ENCODE peak calls at places on chromosomes 13 and 19, in seven cellular contexts. S is neural crest cell; M is fibroblast of lung; X is breast epithelium; V is stimulated activated CD8-positive, alpha-beta memory T cell treated with anti-CD3 and anti-CD28 coated beads, Interleukin-4, amount 100 ng/mL, for 24 hours; K is hippocampal formation; H is astrocyte of the cerebellum. F is an unnamed sample.

GRCh38 chr19:11551603-11552235 is 7.3 kb downstream of the ELOF1 start:
- DNase-seq in S (no peak), M (no peak), X (peak; percentile 64), V (no peak), K (no peak), H (no peak), F (no peak)

GRCh38 chr19:31413353-31413752 is 64.1 kb upstream of the TSHZ3 start:
- DNase-seq in S (no peak), M (no peak), X (no peak), V (no peak), K (no peak), H (no peak), F (no peak)

GRCh38 chr19:29337029-29337428 is 124.1 kb upstream of the UQCRFS1 start:
- DNase-seq in S (no peak), M (no peak), X (no peak), V (no peak), K (no peak), H (no peak), F (no peak)

GRCh38 chr13:26996965-26997752 is 174.5 kb downstream of the USP12 start:
- DNase-seq in S (no peak), M (no peak), X (no peak), V (no peak), K (no peak), H (no peak), F (peak; percentile 76)

GRCh38 chr19:3146677-3147100 is 10.9 kb downstream of the GNA15 start:
- DNase-seq in S (peak; percentile 63), M (no peak), X (no peak), V (peak; percentile 57), K (no peak), H (no peak), F (peak; percentile 44)

GRCh38 chr19:40623403-40624239 is 22.5 kb downstream of the LTBP4 start:
- DNase-seq in S (no peak), M (peak; percentile 99), X (no peak), V (no peak), K (no peak), H (peak; percentile 89), F (no peak)

GRCh38 chr19:2235396-2236284 is 489 bp downstream of the PLEKHJ1 start:
- DNase-seq in S (no peak), M (no peak), X (peak; percentile 32), V (no peak), K (no peak), H (no peak), F (no peak)

GRCh38 chr19:46221981-46222610 is 7.4 kb upstream of the IGFL1 start:
- DNase-seq in S (no peak), M (peak; percentile 73), X (peak; percentile 85), V (no peak), K (no peak), H (no peak), F (no peak)

GRCh38 chr19:4375164-4375619 is 25.2 kb downstream of the SH3GL1 start:
- DNase-seq in S (no peak), M (no peak), X (no peak), V (no peak), K (no peak), H (no peak), F (no peak)

GRCh38 chr13:109762791-109763190 is 23.6 kb downstream of the IRS2 start:
- DNase-seq in S (no peak), M (no peak), X (no peak), V (no peak), K (no peak), H (no peak), F (no peak)

GRCh38 chr19:38107129-38107528 is 116.9 kb downstream of the DPF1 start:
- DNase-seq in S (no peak), M (no peak), X (no peak), V (no peak), K (no peak), H (no peak), F (no peak)

GRCh38 chr19:34274284-34274826 is 20.0 kb downstream of the GARRE1 start:
- DNase-seq in S (no peak), M (peak; percentile 71), X (no peak), V (no peak), K (no peak), H (no peak), F (no peak)

GRCh38 chr13:41763772-41764171 is 197.1 kb downstream of the VWA8 start:
- DNase-seq in S (no peak), M (no peak), X (no peak), V (no peak), K (no peak), H (no peak), F (no peak)

GRCh38 chr19:48623556-48624066 is 4.3 kb downstream of the SPHK2 start:
- DNase-seq in S (no peak), M (no peak), X (no peak), V (no peak), K (no peak), H (no peak), F (no peak)

GRCh38 chr19:13036366-13036976 is 41.2 kb downstream of the NFIX start:
- DNase-seq in S (no peak), M (peak; percentile 85), X (peak; percentile 76), V (no peak), K (no peak), H (no peak), F (no peak)

GRCh38 chr19:19146000-19146608 is 7.8 kb upstream of the TMEM161A start:
- DNase-seq in S (peak; percentile 96), M (peak; percentile 35), X (peak; percentile 75), V (peak; percentile 79), K (peak; percentile 4), H (no peak), F (peak; percentile 72)

GRCh38 chr13:31930901-31931522 is 100.6 kb upstream of the FRY start:
- DNase-seq in S (no peak), M (peak; percentile 31), X (no peak), V (no peak), K (no peak), H (no peak), F (no peak)

GRCh38 chr19:16098821-16099220 is 12.9 kb upstream of the RAB8A start:
- DNase-seq in S (no peak), M (no peak), X (no peak), V (no peak), K (no peak), H (no peak), F (no peak)

GRCh38 chr19:12994701-12995595 is at the start of gene NFIX:
- DNase-seq in S (no peak), M (peak; percentile 60), X (no peak), V (peak; percentile 52), K (no peak), H (no peak), F (peak; percentile 64)

GRCh38 chr19:4754248-4754647 is 30.6 kb upstream of the DPP9 start:
- DNase-seq in S (no peak), M (no peak), X (no peak), V (no peak), K (no peak), H (no peak), F (no peak)

GRCh38 chr19:28468701-28469459 is 744.1 kb downstream of the UQCRFS1 start:
- DNase-seq in S (no peak), M (peak; percentile 77), X (no peak), V (peak; percentile 7), K (no peak), H (no peak), F (no peak)

GRCh38 chr13:108155185-108156106 is 59.9 kb downstream of the LIG4 start:
- DNase-seq in S (peak; percentile 65), M (peak; percentile 23), X (no peak), V (peak; percentile 37), K (peak; percentile 22), H (peak; percentile 33), F (peak; percentile 32)

GRCh38 chr13:79447741-79448140 is 33.2 kb upstream of the NDFIP2 start:
- DNase-seq in S (no peak), M (no peak), X (no peak), V (no peak), K (no peak), H (no peak), F (no peak)

GRCh38 chr19:35167251-35168119 is 12.9 kb downstream of the FXYD5 start:
- DNase-seq in S (no peak), M (no peak), X (no peak), V (no peak), K (no peak), H (no peak), F (no peak)

GRCh38 chr19:13181747-13182388 is 31.7 kb downstream of the IER2 start:
- DNase-seq in S (no peak), M (peak; percentile 76), X (peak; percentile 59), V (peak; percentile 57), K (no peak), H (no peak), F (peak; percentile 29)

F was measured in germinal center.